ENCODE peak calls at places on chromosomes 6 and 20, in nine cellular contexts. A, D, F, X, Y, E, I, B and O are unnamed samples. For H3K36me3, the result is how much of the 10 kb centered on the place peaks cover.

GRCh38 chr6:131143319-131143718 is 8.1 kb downstream of the AKAP7 start:
- DNase-seq in E (no peak), B (no peak), D (no peak), F (no peak), A (no peak), Y (no peak), I (no peak), X (no peak), O (no peak)

GRCh38 chr20:62141397-62142251 is 1.6 kb downstream of the PSMA7 start:
- DNase-seq in A (peak), I (no peak), E (peak), D (no peak), F (peak), B (no peak), X (no peak), Y (no peak), O (no peak)

GRCh38 chr6:18214003-18214402 is 50.3 kb downstream of the DEK start:
- DNase-seq in B (no peak), I (no peak), A (peak), E (no peak), D (no peak), Y (no peak), F (no peak), X (peak), O (no peak)

GRCh38 chr20:346640-347316 is at the start of gene NRSN2:
- DNase-seq in B (peak), I (peak), X (no peak), E (peak), A (no peak), D (peak), Y (no peak), F (peak), O (no peak)

GRCh38 chr6:99746261-99746895 is 139.7 kb downstream of the PRDM13 start:
- DNase-seq in X (peak), Y (peak), B (peak), E (peak), F (peak), I (peak), A (peak), D (peak), O (peak)

GRCh38 chr20:62989201-62989601 is 17.6 kb downstream of the BHLHE23 start:
- DNase-seq in B (no peak), Y (no peak), X (no peak), E (no peak), I (no peak), A (no peak), D (no peak), F (no peak), O (no peak)

GRCh38 chr20:2470051-2470431 is 548 bp downstream of the SNRPB start:
- DNase-seq in D (peak), I (no peak), A (peak), F (peak), Y (no peak), X (peak), B (peak), E (peak), O (no peak)

GRCh38 chr6:42224222-42225042 is 6.8 kb upstream of the MRPS10 start:
- DNase-seq in E (no peak), Y (peak), F (peak), A (no peak), X (peak), I (no peak), D (no peak), B (peak), O (no peak)

GRCh38 chr20:38635721-38636285 is 34.2 kb downstream of the ARHGAP40 start:
- DNase-seq in B (peak), I (no peak), A (no peak), D (peak), Y (no peak), F (peak), E (no peak), X (no peak), O (no peak)

GRCh38 chr6:77292564-77293546 is 170.4 kb downstream of the HTR1B start:
- DNase-seq in F (peak), A (no peak), E (no peak), B (peak), X (no peak), I (no peak), D (no peak), Y (peak), O (peak)

GRCh38 chr6:157665172-157665571 is 157.9 kb upstream of the SNX9 start:
- DNase-seq in E (no peak), B (no peak), F (no peak), X (no peak), A (no peak), Y (no peak), I (no peak), D (no peak), O (no peak)

GRCh38 chr6:19433101-19433500 is 404.1 kb upstream of the ID4 start:
- DNase-seq in A (no peak), D (no peak), I (no peak), X (no peak), F (no peak), Y (no peak), E (no peak), B (no peak), O (no peak)

GRCh38 chr6:139134817-139135577 is at the start of gene HECA:
- DNase-seq in B (peak), Y (peak), I (peak), D (peak), E (peak), F (peak), A (peak), X (no peak), O (no peak)

GRCh38 chr6:139135578-139136545 is 982 bp downstream of the HECA start:
- DNase-seq in X (no peak), B (no peak), A (peak), F (peak), D (peak), I (peak), Y (no peak), E (peak), O (no peak)

GRCh38 chr6:139133733-139134360 is 1.0 kb upstream of the HECA start:
- DNase-seq in A (peak), Y (no peak), F (no peak), I (no peak), D (no peak), B (no peak), E (no peak), X (no peak), O (no peak)

GRCh38 chr6:139131736-139132285 is 3.1 kb upstream of the HECA start:
- DNase-seq in A (no peak), F (no peak), Y (no peak), B (no peak), X (no peak), I (no peak), D (no peak), E (no peak), O (no peak)

DNA sequence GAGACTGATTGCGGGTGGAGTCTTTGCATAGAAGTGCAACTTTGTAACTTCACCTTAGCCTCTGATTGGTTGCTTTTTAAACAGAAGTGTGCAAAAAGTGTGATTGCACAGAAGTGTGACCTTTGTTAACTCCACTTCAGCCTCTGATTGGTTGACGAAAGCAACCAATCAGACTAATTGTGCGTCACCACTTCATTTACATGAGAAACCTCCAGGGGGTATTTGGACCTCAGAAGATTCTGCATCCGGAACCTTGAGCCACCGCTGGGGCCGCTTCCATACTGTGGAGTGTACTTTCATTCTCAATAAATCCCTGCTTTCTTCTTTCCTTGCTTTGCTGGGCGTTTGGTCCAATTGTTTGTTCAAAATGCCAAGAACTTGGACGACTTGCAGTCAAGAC is 1.6 kb upstream of the HECA start:
- DNase-seq in D (no peak), Y (no peak), F (no peak), I (no peak), X (no peak), E (no peak), A (peak), B (no peak), O (no peak)
- TF ChIP-seq EZH2 in D (no peak), Y (no peak), F (no peak), I (no peak), X (no peak), E (no peak), A (no peak), B (no peak), O (no peak)

DNA sequence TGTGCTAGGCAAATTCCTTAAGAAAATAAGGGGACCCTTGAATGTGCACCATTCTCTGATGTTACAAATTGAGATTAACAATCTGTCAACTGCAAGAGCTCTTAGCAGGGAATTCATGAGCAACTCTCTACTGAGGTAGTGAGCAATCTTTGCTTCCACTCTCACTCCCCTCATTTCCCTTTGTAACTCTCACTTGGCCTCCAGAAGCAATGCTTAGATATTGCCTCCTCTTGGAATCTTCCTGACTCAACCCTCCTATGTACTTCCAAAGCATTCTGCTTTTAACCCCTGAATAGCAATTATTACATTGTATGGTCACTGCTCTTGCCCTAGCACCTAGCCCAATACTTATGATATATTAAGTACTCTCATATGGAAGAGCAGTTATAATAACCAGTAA is 16.5 kb downstream of the XPO5 start:
- DNase-seq in I (no peak), A (no peak), D (no peak), B (no peak), E (no peak), F (no peak), Y (no peak), X (no peak), O (no peak)
- H3K36me3 ChIP-seq in I (half or more), A (under half), D (half or more), B (under half), E (under half), F (half or more), Y (half or more), X (under half), O (half or more)

GRCh38 chr20:13221313-13221672 is 219 bp downstream of the ISM1 start:
- DNase-seq in E (no peak), B (no peak), I (no peak), X (no peak), D (no peak), Y (no peak), F (peak), A (no peak), O (no peak)

GRCh38 chr20:13220857-13221297 is at the start of gene ISM1:
- DNase-seq in Y (no peak), A (peak), B (peak), I (peak), F (peak), E (peak), X (no peak), D (no peak), O (no peak)

GRCh38 chr20:13221673-13222318 is 722 bp downstream of the ISM1 start:
- DNase-seq in F (peak), A (peak), B (peak), X (no peak), E (peak), Y (peak), D (no peak), I (peak), O (no peak)

GRCh38 chr20:13219327-13220193 is 1.5 kb upstream of the ISM1 start:
- DNase-seq in A (no peak), E (peak), I (peak), Y (no peak), B (no peak), X (no peak), D (no peak), F (no peak), O (no peak)

DNA sequence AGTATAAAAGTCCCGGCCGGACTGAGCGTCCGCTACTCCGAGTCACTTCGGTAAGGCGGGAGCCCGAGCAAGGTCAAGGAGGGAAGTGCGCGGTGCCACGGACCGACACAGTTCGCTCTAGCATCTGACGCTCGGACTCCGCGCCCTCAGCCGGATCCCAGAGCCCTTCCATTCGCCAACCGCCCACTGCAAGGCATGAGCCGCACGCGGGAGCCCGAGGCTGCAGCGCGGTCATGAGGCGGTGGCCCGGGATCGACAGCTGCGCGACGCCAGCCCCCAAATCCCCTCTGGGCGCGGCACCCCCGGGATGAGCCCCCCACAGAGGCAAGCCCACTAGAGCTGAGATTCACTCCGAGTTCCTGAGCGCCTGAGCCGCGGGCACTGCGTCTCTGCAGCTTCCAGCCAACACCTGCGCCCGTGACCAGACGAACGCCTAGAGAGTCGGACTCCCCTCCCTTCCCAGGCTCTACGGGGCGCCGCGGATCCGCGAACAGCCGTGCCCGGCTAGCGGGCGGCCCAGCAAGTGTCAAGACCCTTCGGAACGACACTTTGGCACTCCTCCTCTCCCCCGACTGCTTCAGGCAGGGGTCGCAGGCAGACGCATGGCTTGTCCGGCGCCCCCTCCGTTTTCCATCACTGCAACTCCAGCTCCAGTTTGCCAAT is 749 bp upstream of the ISM1 start:
- DNase-seq in I (peak), Y (no peak), X (no peak), A (no peak), F (peak), E (peak), D (no peak), B (peak), O (no peak)
- TF ChIP-seq EZH2 in I (peak), Y (no peak), X (no peak), A (no peak), F (no peak), E (peak), D (no peak), B (peak), O (peak)

GRCh38 chr6:154614101-154614500 is 103.6 kb upstream of the CNKSR3 start:
- DNase-seq in E (no peak), D (no peak), F (peak), Y (no peak), X (no peak), A (no peak), I (no peak), B (peak), O (no peak)

GRCh38 chr6:154614641-154615040 is 104.2 kb upstream of the CNKSR3 start:
- DNase-seq in E (no peak), X (no peak), A (no peak), D (no peak), I (no peak), Y (no peak), B (no peak), F (no peak), O (no peak)

GRCh38 chr6:154615483-154616025 is 105.1 kb upstream of the CNKSR3 start:
- DNase-seq in Y (peak), D (peak), I (no peak), X (no peak), F (peak), E (no peak), A (no peak), B (peak), O (peak)

GRCh38 chr6:154619183-154619582 is 108.7 kb upstream of the CNKSR3 start:
- DNase-seq in X (no peak), E (no peak), I (no peak), Y (no peak), D (no peak), F (no peak), B (no peak), A (no peak), O (no peak)

DNA sequence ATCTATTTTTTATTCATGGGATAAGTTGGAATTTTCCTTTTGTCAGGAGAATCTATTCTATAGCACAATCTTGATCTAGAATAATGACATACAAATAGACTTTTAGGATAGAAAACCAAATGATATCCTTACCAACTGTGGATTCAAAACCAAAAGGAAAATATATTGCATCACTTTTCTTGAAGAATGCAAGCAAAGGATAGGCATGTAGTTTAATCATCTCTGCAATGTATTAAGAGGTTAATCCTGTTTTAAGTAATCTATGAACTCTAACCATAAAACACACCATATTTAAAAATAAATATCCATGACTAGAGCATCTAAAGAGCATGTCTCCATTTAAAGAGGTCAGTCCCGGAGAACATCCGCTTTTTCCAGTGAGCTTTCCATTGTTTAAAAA is 106.7 kb upstream of the CNKSR3 start:
- DNase-seq in B (peak), A (no peak), D (no peak), X (no peak), E (no peak), Y (no peak), F (no peak), I (no peak), O (no peak)
- H3K36me3 ChIP-seq in B (under half), A (under half), D (under half), X (under half), E (under half), Y (under half), F (under half), I (under half), O (under half)

GRCh38 chr6:148747493-148748160 is 797 bp downstream of the UST start:
- DNase-seq in B (peak), I (peak), A (no peak), E (peak), F (peak), D (no peak), Y (no peak), X (no peak), O (no peak)
- TF ChIP-seq EZH2 in B (no peak), I (no peak), A (no peak), E (no peak), F (no peak), D (no peak), Y (no peak), X (no peak), O (no peak)

GRCh38 chr20:16399801-16400200 is 173.4 kb downstream of the KIF16B start:
- DNase-seq in I (no peak), D (no peak), Y (no peak), X (no peak), E (no peak), A (no peak), B (no peak), F (no peak), O (no peak)
- H3K36me3 ChIP-seq in I (under half), D (under half), Y (under half), X (under half), E (under half), A (under half), B (under half), F (under half), O (under half)